ENCODE peak calls at places on chromosome 14, in four cellular contexts. One of them, this sample, is unnamed. For H4K20me1, the result is how much of the 10 kb centered on the place peaks cover.

GRCh38 chr14:34935552-34935951 is 47.2 kb upstream of the SRP54 start:
- DNase-seq in neural progenitor cell: no peak
- DNase-seq in H9: no peak
- DNase-seq in GM23248: no peak
- DNase-seq in this sample: no peak

GRCh38 chr14:71659165-71659564 is 273.1 kb upstream of the RGS6 start:
- DNase-seq in GM23248: peak
- DNase-seq in neural progenitor cell: no peak
- DNase-seq in H9: no peak
- DNase-seq in this sample: peak

GRCh38 chr14:28759658-28760313 is 6.8 kb upstream of the FOXG1 start:
- DNase-seq in neural progenitor cell: peak
- DNase-seq in H9: peak
- DNase-seq in GM23248: no peak
- DNase-seq in this sample: no peak

GRCh38 chr14:97796511-97796910 is 999.3 kb downstream of the VRK1 start:
- DNase-seq in neural progenitor cell: no peak
- DNase-seq in GM23248: no peak
- DNase-seq in H9: no peak
- DNase-seq in this sample: no peak

GRCh38 chr14:89022274-89022673 is 197.8 kb downstream of the TTC8 start:
- DNase-seq in GM23248: no peak
- DNase-seq in neural progenitor cell: no peak
- DNase-seq in H9: no peak
- DNase-seq in this sample: no peak

GRCh38 chr14:57533214-57533613 is 39.6 kb upstream of the CCDC198 start:
- DNase-seq in GM23248: peak
- DNase-seq in neural progenitor cell: peak
- DNase-seq in H9: no peak
- DNase-seq in this sample: no peak

GRCh38 chr14:23577004-23577681 is 1.4 kb downstream of the JPH4 start:
- DNase-seq in H9: peak
- DNase-seq in GM23248: peak
- DNase-seq in neural progenitor cell: peak
- DNase-seq in this sample: no peak

GRCh38 chr14:24367506-24368214 is at the start of gene NFATC4:
- DNase-seq in H9: peak
- DNase-seq in GM23248: peak
- DNase-seq in neural progenitor cell: peak
- DNase-seq in this sample: peak

GRCh38 chr14:94313991-94314655 is 9.0 kb downstream of the SERPINA6 start:
- DNase-seq in neural progenitor cell: no peak
- DNase-seq in H9: no peak
- DNase-seq in GM23248: peak
- DNase-seq in this sample: peak

GRCh38 chr14:64763801-64764511 is 59.7 kb downstream of the PLEKHG3 start:
- DNase-seq in neural progenitor cell: peak
- DNase-seq in H9: no peak
- DNase-seq in GM23248: peak
- DNase-seq in this sample: peak

GRCh38 chr14:54773171-54774006 is 129.2 kb downstream of the GCH1 start:
- DNase-seq in H9: peak
- DNase-seq in neural progenitor cell: peak
- DNase-seq in GM23248: peak
- DNase-seq in this sample: peak

GRCh38 chr14:22460461-22461195 is 128.4 kb downstream of the DAD1 start:
- DNase-seq in H9: no peak
- DNase-seq in neural progenitor cell: no peak
- DNase-seq in GM23248: no peak
- DNase-seq in this sample: peak

GRCh38 chr14:89383171-89383845 is 33.7 kb downstream of the FOXN3 start:
- DNase-seq in H9: no peak
- DNase-seq in GM23248: no peak
- DNase-seq in neural progenitor cell: no peak
- DNase-seq in this sample: no peak

GRCh38 chr14:99600232-99600888 is 3.6 kb downstream of the CCDC85C start:
- DNase-seq in GM23248: no peak
- DNase-seq in neural progenitor cell: no peak
- DNase-seq in H9: no peak
- DNase-seq in this sample: no peak
- H3K4me2 ChIP-seq in GM23248: no peak
- H3K4me2 ChIP-seq in neural progenitor cell: no peak
- H3K4me2 ChIP-seq in H9: no peak
- H3K4me2 ChIP-seq in this sample: peak

DNA sequence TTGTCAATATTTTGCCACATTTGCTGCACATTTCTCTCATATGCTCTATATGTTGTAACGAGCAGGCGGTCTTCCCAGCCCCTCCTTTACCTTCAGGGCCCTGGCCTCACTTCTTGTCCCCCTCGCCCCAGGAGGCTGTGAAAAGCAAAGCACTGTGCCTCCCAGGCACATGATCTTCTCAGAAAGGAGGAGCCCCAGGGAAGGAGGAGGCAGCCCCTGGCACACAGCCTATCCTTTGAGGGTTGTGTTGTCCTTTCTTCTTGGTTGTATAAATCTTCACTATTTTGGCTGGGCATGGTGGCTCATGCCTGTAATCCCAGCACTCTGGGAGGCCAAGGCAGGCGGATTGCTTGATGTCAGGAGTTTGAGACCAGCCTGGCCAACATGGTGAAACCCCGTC is 77.0 kb downstream of the PPP2R5C start:
- DNase-seq in H9: no peak
- DNase-seq in neural progenitor cell: no peak
- DNase-seq in GM23248: no peak
- DNase-seq in this sample: no peak
- H4K20me1 ChIP-seq in H9: under half
- H4K20me1 ChIP-seq in neural progenitor cell: half or more
- H4K20me1 ChIP-seq in GM23248: under half
- H4K20me1 ChIP-seq in this sample: half or more

DNA sequence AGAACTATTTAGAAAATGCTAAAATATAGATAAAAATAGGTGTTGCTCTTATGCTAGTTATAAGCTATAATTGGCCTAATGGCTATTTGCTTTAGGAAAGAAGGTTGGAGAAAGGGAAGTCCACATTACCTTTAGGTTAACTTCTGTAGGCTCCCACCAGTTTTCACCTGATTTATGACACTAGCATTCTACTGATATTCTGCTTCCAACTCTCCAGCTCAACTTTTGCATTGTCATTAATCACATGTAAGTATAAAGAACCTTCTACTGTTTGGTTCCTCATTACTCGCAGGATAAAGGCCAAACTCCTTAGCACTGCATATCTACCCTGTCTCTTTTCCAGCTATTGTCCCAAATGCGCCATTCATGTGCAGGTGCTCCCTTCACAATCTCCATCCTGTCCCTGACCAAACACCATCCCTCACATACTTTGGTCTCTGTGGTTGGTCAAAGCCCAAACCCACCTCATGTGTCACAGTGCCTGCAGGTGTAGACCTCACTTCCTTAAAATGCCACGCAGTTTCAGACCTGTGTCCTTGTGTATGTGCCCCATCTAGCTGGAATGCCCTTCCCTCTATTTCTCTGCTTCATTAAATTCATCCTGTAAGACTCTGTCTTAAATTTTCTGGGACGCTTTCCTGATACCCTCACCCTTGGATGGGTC is 3.3 kb downstream of the DDHD1 start:
- DNase-seq in H9: no peak
- DNase-seq in neural progenitor cell: no peak
- DNase-seq in GM23248: no peak
- DNase-seq in this sample: no peak
- H3K4me2 ChIP-seq in H9: no peak
- H3K4me2 ChIP-seq in neural progenitor cell: peak
- H3K4me2 ChIP-seq in GM23248: peak
- H3K4me2 ChIP-seq in this sample: peak

DNA sequence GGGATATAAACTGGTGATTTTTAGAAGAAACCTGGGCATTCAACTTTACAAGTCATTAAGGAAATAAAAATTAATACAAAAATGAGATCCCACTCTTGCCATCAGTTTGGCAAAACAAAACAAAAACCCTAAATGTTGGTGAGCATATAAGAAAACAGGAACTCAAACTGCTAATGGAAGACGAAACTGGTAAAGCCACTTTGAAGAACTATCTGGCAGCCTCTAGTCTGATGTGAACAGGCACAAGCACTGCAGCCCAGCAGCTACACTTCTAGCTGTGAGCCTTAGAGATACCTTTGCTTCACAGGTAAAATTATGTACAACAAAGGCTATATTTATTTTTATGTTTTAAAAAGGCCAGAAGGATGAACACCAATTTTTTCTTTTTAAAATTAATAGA is 459.6 kb downstream of the ZFP36L1 start:
- DNase-seq in GM23248: no peak
- DNase-seq in H9: no peak
- DNase-seq in neural progenitor cell: no peak
- DNase-seq in this sample: no peak
- H4K20me1 ChIP-seq in GM23248: under half
- H4K20me1 ChIP-seq in H9: under half
- H4K20me1 ChIP-seq in neural progenitor cell: under half
- H4K20me1 ChIP-seq in this sample: under half

GRCh38 chr14:90510208-90510607 is 113.4 kb downstream of the CALM1 start:
- DNase-seq in H9: peak
- DNase-seq in GM23248: no peak
- DNase-seq in neural progenitor cell: no peak
- DNase-seq in this sample: no peak
- H3K4me2 ChIP-seq in H9: no peak
- H3K4me2 ChIP-seq in GM23248: no peak
- H3K4me2 ChIP-seq in neural progenitor cell: no peak
- H3K4me2 ChIP-seq in this sample: no peak

GRCh38 chr14:105147701-105148603 is 20.6 kb downstream of the JAG2 start:
- DNase-seq in GM23248: no peak
- DNase-seq in H9: no peak
- DNase-seq in neural progenitor cell: no peak
- DNase-seq in this sample: no peak
- H4K20me1 ChIP-seq in GM23248: under half
- H4K20me1 ChIP-seq in H9: under half
- H4K20me1 ChIP-seq in neural progenitor cell: under half
- H4K20me1 ChIP-seq in this sample: under half

This sample was measured in astrocyte.